ENCODE peak calls at places on chromosomes 1 and 21, in seven cellular contexts. E is kidney, A is SK-N-SH, N is adipocyte, O is IMR-90, J is K562, V is mesendoderm. Y is an unnamed sample.

GRCh38 chr1:178768423-178768822 is 43.4 kb downstream of the RALGPS2 start:
- DNase-seq in A (peak; percentile 16), E (no peak), J (peak; percentile 62), V (peak; percentile 66), N (peak; percentile 63), O (no peak), Y (peak; percentile 51)

GRCh38 chr1:95701450-95702173 is 467.6 kb downstream of the RWDD3 start:
- DNase-seq in E (peak; percentile 35), N (no peak), A (no peak), O (no peak), V (no peak), J (no peak), Y (no peak)

GRCh38 chr21:40054403-40054802 is 187.2 kb downstream of the PCP4 start:
- DNase-seq in A (no peak), V (no peak), N (no peak), E (peak; percentile 89), J (no peak), O (no peak), Y (no peak)

GRCh38 chr1:36257375-36257767 is 33.1 kb downstream of the THRAP3 start:
- DNase-seq in J (peak; percentile 47), V (peak; percentile 71), E (no peak), O (no peak), N (no peak), A (no peak), Y (no peak)

GRCh38 chr1:164785841-164786534 is 227.0 kb downstream of the PBX1 start:
- DNase-seq in J (no peak), O (peak; percentile 19), A (no peak), E (no peak), V (no peak), N (peak; percentile 43), Y (no peak)

GRCh38 chr1:40449684-40450490 is at the start of gene ZFP69B:
- DNase-seq in J (peak; percentile 98), V (peak; percentile 95), O (peak; percentile 92), E (peak; percentile 95), N (peak; percentile 98), A (peak; percentile 98), Y (peak; percentile 97)

GRCh38 chr1:183368213-183369108 is 49.7 kb downstream of the NMNAT2 start:
- DNase-seq in V (peak; percentile 26), A (no peak), O (no peak), E (no peak), J (no peak), N (no peak), Y (no peak)

GRCh38 chr1:24390924-24391782 is 22.4 kb downstream of the STPG1 start:
- DNase-seq in A (peak; percentile 78), O (peak; percentile 86), N (peak; percentile 96), V (peak; percentile 79), E (peak; percentile 92), J (peak; percentile 82), Y (peak; percentile 89)

GRCh38 chr1:18951416-18951815 is 5.1 kb downstream of the IFFO2 start:
- DNase-seq in O (no peak), A (no peak), V (no peak), N (no peak), E (peak; percentile 61), J (no peak), Y (no peak)

GRCh38 chr1:244218220-244218619 is 167.1 kb downstream of the ZBTB18 start:
- DNase-seq in E (no peak), J (no peak), A (no peak), N (no peak), O (no peak), V (no peak), Y (peak; percentile 19)

GRCh38 chr1:58714594-58714993 is 14.7 kb upstream of the MYSM1 start:
- DNase-seq in N (no peak), J (no peak), E (no peak), V (peak; percentile 34), O (no peak), A (no peak), Y (no peak)

GRCh38 chr1:118366296-118366695 is 181.3 kb upstream of the SPAG17 start:
- DNase-seq in O (no peak), A (no peak), J (no peak), N (no peak), V (no peak), E (no peak), Y (no peak)

GRCh38 chr1:227297073-227297793 is 21.1 kb downstream of the CDC42BPA start:
- DNase-seq in A (no peak), N (no peak), V (no peak), E (no peak), J (no peak), O (no peak), Y (no peak)

GRCh38 chr1:32204943-32205361 is 519 bp upstream of the IQCC start:
- DNase-seq in A (peak; percentile 39), E (no peak), N (no peak), J (peak; percentile 15), V (peak; percentile 16), O (no peak), Y (no peak)

GRCh38 chr1:53346814-53347176 is 18.9 kb upstream of the LRP8 start:
- DNase-seq in N (no peak), O (no peak), E (no peak), J (no peak), A (no peak), V (no peak), Y (no peak)

GRCh38 chr1:223628233-223628632 is 37.3 kb downstream of the CAPN8 start:
- DNase-seq in J (peak; percentile 91), V (peak; percentile 79), N (peak; percentile 38), E (no peak), O (peak; percentile 12), A (peak; percentile 65), Y (peak; percentile 75)

GRCh38 chr21:44271558-44271957 is 9.9 kb upstream of the DNMT3L start:
- DNase-seq in J (no peak), N (no peak), V (no peak), O (no peak), E (peak; percentile 51), A (no peak), Y (no peak)

GRCh38 chr1:56106551-56107277 is 472.6 kb downstream of the PLPP3 start:
- DNase-seq in J (no peak), O (no peak), E (no peak), N (no peak), A (no peak), V (no peak), Y (no peak)

GRCh38 chr1:151936653-151937052 is 27.3 kb upstream of the THEM4 start:
- DNase-seq in V (peak; percentile 97), N (no peak), E (no peak), J (peak; percentile 65), A (no peak), O (no peak), Y (peak; percentile 66)

GRCh38 chr1:84946631-84947030 is 50.3 kb downstream of the MCOLN2 start:
- DNase-seq in V (no peak), A (no peak), O (peak; percentile 68), N (peak; percentile 52), J (no peak), E (no peak), Y (no peak)

GRCh38 chr1:84941843-84942242 is 48.8 kb upstream of the LPAR3 start:
- DNase-seq in O (no peak), A (no peak), E (no peak), V (no peak), N (no peak), J (no peak), Y (no peak)

GRCh38 chr1:84940481-84940880 is 47.5 kb upstream of the LPAR3 start:
- DNase-seq in E (no peak), A (no peak), V (no peak), O (no peak), N (no peak), J (no peak), Y (no peak)

GRCh38 chr1:84947536-84948410 is 49.1 kb downstream of the MCOLN2 start:
- DNase-seq in V (no peak), N (no peak), A (no peak), E (no peak), J (no peak), O (no peak), Y (no peak)

DNA sequence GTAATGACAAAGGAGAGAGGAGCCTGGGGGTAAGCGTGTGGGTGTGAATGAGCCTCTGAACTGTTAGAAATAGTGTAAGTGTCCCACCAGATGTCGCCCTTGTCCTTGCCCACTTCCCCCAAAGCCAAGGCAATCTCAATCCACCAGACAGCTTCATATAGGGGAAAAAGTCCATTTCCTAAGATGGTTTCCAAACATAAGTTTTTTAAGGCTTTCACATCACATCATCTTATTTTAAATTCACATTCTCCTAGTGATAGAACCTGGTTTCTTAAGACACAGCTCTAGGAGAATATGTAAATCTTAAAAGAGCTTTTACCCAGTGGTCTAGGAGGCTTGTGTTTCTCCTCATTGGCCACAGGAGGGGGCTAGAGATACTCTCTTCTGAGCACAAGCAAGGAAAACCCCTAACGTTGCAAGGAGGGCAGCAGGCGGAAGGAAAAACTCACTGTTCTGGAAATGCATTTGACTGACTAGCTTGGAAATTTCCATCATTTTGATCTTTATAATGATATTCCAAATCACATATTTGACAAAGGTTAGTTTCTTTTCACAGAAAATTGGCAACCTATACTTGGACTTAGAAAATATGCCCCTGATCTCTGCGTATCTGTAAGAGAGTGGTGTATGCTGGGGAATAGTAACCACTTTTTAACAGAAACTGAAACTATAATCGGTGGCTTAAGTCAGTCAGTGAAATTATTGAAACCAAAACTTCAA is 51.9 kb upstream of the LPAR3 start:
- DNase-seq in V (peak; percentile 94), A (peak; percentile 63), E (no peak), O (peak; percentile 93), J (peak; percentile 71), N (peak; percentile 97), Y (peak; percentile 89)
- H3K9ac ChIP-seq in V (no peak overlapping the region), A (peak overlapping the region; percentile 13), E (peak overlapping the region; percentile 54), O (no peak overlapping the region), J (no peak overlapping the region), N (peak overlapping the region; percentile 85), Y (no peak overlapping the region)

GRCh38 chr21:42777064-42777756 is 102.1 kb downstream of the WDR4 start:
- DNase-seq in E (peak; percentile 66), O (no peak), V (no peak), J (no peak), N (no peak), A (no peak), Y (no peak)
- H3K9ac ChIP-seq in E (no peak overlapping the region), O (no peak overlapping the region), V (no peak overlapping the region), J (no peak overlapping the region), N (no peak overlapping the region), A (no peak overlapping the region), Y (no peak overlapping the region)

GRCh38 chr1:39269349-39269748 is 64.9 kb downstream of the MACF1 start:
- DNase-seq in V (no peak), N (no peak), A (no peak), O (no peak), E (no peak), J (no peak), Y (no peak)

GRCh38 chr1:39270368-39270767 is 65.9 kb downstream of the MACF1 start:
- DNase-seq in E (no peak), O (no peak), N (no peak), J (no peak), A (no peak), V (peak; percentile 67), Y (no peak)

GRCh38 chr1:39269791-39270342 is 65.4 kb downstream of the MACF1 start:
- DNase-seq in E (no peak), O (peak; percentile 82), N (peak; percentile 86), J (no peak), A (no peak), V (peak; percentile 76), Y (peak; percentile 56)

GRCh38 chr1:39268112-39268581 is 63.7 kb downstream of the MACF1 start:
- DNase-seq in O (peak; percentile 90), J (no peak), N (peak; percentile 93), A (no peak), V (peak; percentile 72), E (no peak), Y (peak; percentile 64)

GRCh38 chr1:39268906-39269305 is 64.4 kb downstream of the MACF1 start:
- DNase-seq in E (no peak), J (no peak), V (peak; percentile 93), A (no peak), O (peak; percentile 13), N (no peak), Y (peak; percentile 28)
- H3K9ac ChIP-seq in E (no peak overlapping the region), J (no peak overlapping the region), V (peak overlapping the region; percentile 10), A (no peak overlapping the region), O (peak overlapping the region; percentile 11), N (peak overlapping the region; percentile 65), Y (no peak overlapping the region)

GRCh38 chr1:8669608-8670335 is 147.7 kb downstream of the RERE start:
- DNase-seq in V (no peak), J (no peak), N (no peak), E (no peak), A (no peak), O (no peak), Y (no peak)
- H3K9ac ChIP-seq in V (no peak overlapping the region), J (no peak overlapping the region), N (no peak overlapping the region), E (no peak overlapping the region), A (no peak overlapping the region), O (no peak overlapping the region), Y (no peak overlapping the region)